ENCODE peak calls at places on chromosomes 4 and X, in nine cellular contexts. One of them, this sample, is unnamed.

GRCh38 chrX:40403757-40404156 is 177.0 kb upstream of the ATP6AP2 start:
- DNase-seq in retinal pigment epithelial cell: no peak
- DNase-seq in psoas muscle: no peak
- DNase-seq in body of pancreas: no peak
- DNase-seq in testis: no peak
- DNase-seq in lower lobe of right lung: no peak
- DNase-seq in RWPE2: no peak
- DNase-seq in endodermal cell: no peak
- DNase-seq in transverse colon: no peak
- DNase-seq in this sample: no peak

GRCh38 chrX:38879631-38880220 is 78.5 kb downstream of the MID1IP1 start:
- DNase-seq in endodermal cell: no peak
- DNase-seq in lower lobe of right lung: no peak
- DNase-seq in retinal pigment epithelial cell: no peak
- DNase-seq in transverse colon: peak; percentile 46
- DNase-seq in RWPE2: no peak
- DNase-seq in psoas muscle: peak; percentile 18
- DNase-seq in testis: no peak
- DNase-seq in body of pancreas: peak; percentile 60
- DNase-seq in this sample: peak; percentile 83

GRCh38 chrX:21678059-21678458 is 19.9 kb upstream of the KLHL34 start:
- DNase-seq in retinal pigment epithelial cell: no peak
- DNase-seq in testis: no peak
- DNase-seq in body of pancreas: no peak
- DNase-seq in lower lobe of right lung: no peak
- DNase-seq in endodermal cell: no peak
- DNase-seq in transverse colon: no peak
- DNase-seq in psoas muscle: no peak
- DNase-seq in RWPE2: no peak
- DNase-seq in this sample: no peak

GRCh38 chr4:70183168-70183939 is 12.2 kb upstream of the ODAM start:
- DNase-seq in lower lobe of right lung: no peak
- DNase-seq in RWPE2: no peak
- DNase-seq in transverse colon: peak; percentile 7
- DNase-seq in testis: peak; percentile 58
- DNase-seq in body of pancreas: peak; percentile 39
- DNase-seq in endodermal cell: peak; percentile 71
- DNase-seq in retinal pigment epithelial cell: peak; percentile 48
- DNase-seq in psoas muscle: no peak
- DNase-seq in this sample: peak; percentile 71

GRCh38 chrX:27599928-27600327 is 9.8 kb downstream of the DCAF8L2 start:
- DNase-seq in transverse colon: no peak
- DNase-seq in lower lobe of right lung: no peak
- DNase-seq in body of pancreas: no peak
- DNase-seq in testis: no peak
- DNase-seq in RWPE2: no peak
- DNase-seq in retinal pigment epithelial cell: no peak
- DNase-seq in endodermal cell: no peak
- DNase-seq in psoas muscle: no peak
- DNase-seq in this sample: peak; percentile 58

GRCh38 chr4:54877006-54877405 is 219.2 kb downstream of the KIT start:
- DNase-seq in body of pancreas: no peak
- DNase-seq in transverse colon: no peak
- DNase-seq in testis: no peak
- DNase-seq in endodermal cell: no peak
- DNase-seq in lower lobe of right lung: no peak
- DNase-seq in RWPE2: no peak
- DNase-seq in retinal pigment epithelial cell: no peak
- DNase-seq in psoas muscle: no peak
- DNase-seq in this sample: no peak

GRCh38 chr4:145937990-145938611 is 522 bp downstream of the ZNF827 start:
- DNase-seq in body of pancreas: peak; percentile 13
- DNase-seq in lower lobe of right lung: no peak
- DNase-seq in RWPE2: no peak
- DNase-seq in psoas muscle: no peak
- DNase-seq in retinal pigment epithelial cell: no peak
- DNase-seq in transverse colon: peak; percentile 28
- DNase-seq in endodermal cell: peak; percentile 72
- DNase-seq in testis: peak; percentile 65
- DNase-seq in this sample: peak; percentile 47

GRCh38 chr4:20086768-20087167 is 164.9 kb upstream of the SLIT2 start:
- DNase-seq in transverse colon: no peak
- DNase-seq in psoas muscle: no peak
- DNase-seq in endodermal cell: peak; percentile 50
- DNase-seq in RWPE2: no peak
- DNase-seq in body of pancreas: no peak
- DNase-seq in testis: no peak
- DNase-seq in retinal pigment epithelial cell: no peak
- DNase-seq in lower lobe of right lung: no peak
- DNase-seq in this sample: peak; percentile 10

GRCh38 chrX:7828594-7828993 is 14.4 kb upstream of the VCX start:
- DNase-seq in lower lobe of right lung: no peak
- DNase-seq in RWPE2: no peak
- DNase-seq in testis: peak; percentile 13
- DNase-seq in transverse colon: no peak
- DNase-seq in psoas muscle: no peak
- DNase-seq in body of pancreas: no peak
- DNase-seq in retinal pigment epithelial cell: no peak
- DNase-seq in endodermal cell: no peak
- DNase-seq in this sample: peak; percentile 0

GRCh38 chrX:39195156-39195555 is 393.9 kb downstream of the MID1IP1 start:
- DNase-seq in testis: no peak
- DNase-seq in lower lobe of right lung: no peak
- DNase-seq in body of pancreas: peak; percentile 15
- DNase-seq in retinal pigment epithelial cell: no peak
- DNase-seq in psoas muscle: no peak
- DNase-seq in transverse colon: no peak
- DNase-seq in endodermal cell: peak; percentile 60
- DNase-seq in RWPE2: no peak
- DNase-seq in this sample: no peak

GRCh38 chrX:23333842-23334535 is 660 bp upstream of the PTCHD1 start:
- DNase-seq in RWPE2: no peak
- DNase-seq in lower lobe of right lung: no peak
- DNase-seq in endodermal cell: peak; percentile 89
- DNase-seq in retinal pigment epithelial cell: no peak
- DNase-seq in transverse colon: peak; percentile 17
- DNase-seq in body of pancreas: no peak
- DNase-seq in psoas muscle: no peak
- DNase-seq in testis: peak; percentile 20
- DNase-seq in this sample: peak; percentile 3

GRCh38 chr4:7964890-7965662 is 25.4 kb upstream of the AFAP1 start:
- DNase-seq in body of pancreas: peak; percentile 74
- DNase-seq in testis: no peak
- DNase-seq in retinal pigment epithelial cell: no peak
- DNase-seq in transverse colon: no peak
- DNase-seq in endodermal cell: peak; percentile 68
- DNase-seq in RWPE2: peak; percentile 81
- DNase-seq in psoas muscle: peak; percentile 50
- DNase-seq in lower lobe of right lung: no peak
- DNase-seq in this sample: peak; percentile 93

GRCh38 chrX:12977761-12978204 is 2.9 kb downstream of the TMSB4X start:
- DNase-seq in testis: no peak
- DNase-seq in psoas muscle: no peak
- DNase-seq in lower lobe of right lung: no peak
- DNase-seq in retinal pigment epithelial cell: no peak
- DNase-seq in endodermal cell: no peak
- DNase-seq in RWPE2: no peak
- DNase-seq in body of pancreas: no peak
- DNase-seq in transverse colon: no peak
- DNase-seq in this sample: peak; percentile 27

GRCh38 chr4:109419679-109420078 is 13.9 kb upstream of the SEC24B start:
- DNase-seq in lower lobe of right lung: no peak
- DNase-seq in testis: no peak
- DNase-seq in RWPE2: no peak
- DNase-seq in body of pancreas: no peak
- DNase-seq in retinal pigment epithelial cell: no peak
- DNase-seq in transverse colon: no peak
- DNase-seq in endodermal cell: peak; percentile 80
- DNase-seq in psoas muscle: no peak
- DNase-seq in this sample: no peak

GRCh38 chrX:11666180-11666579 is 460 bp upstream of the ARHGAP6 start:
- DNase-seq in psoas muscle: no peak
- DNase-seq in testis: no peak
- DNase-seq in lower lobe of right lung: no peak
- DNase-seq in endodermal cell: peak; percentile 70
- DNase-seq in body of pancreas: no peak
- DNase-seq in RWPE2: no peak
- DNase-seq in retinal pigment epithelial cell: no peak
- DNase-seq in transverse colon: no peak
- DNase-seq in this sample: no peak

GRCh38 chrX:110341189-110342035 is 17.2 kb upstream of the RTL9 start:
- DNase-seq in testis: no peak
- DNase-seq in body of pancreas: peak; percentile 1
- DNase-seq in transverse colon: no peak
- DNase-seq in lower lobe of right lung: no peak
- DNase-seq in endodermal cell: no peak
- DNase-seq in retinal pigment epithelial cell: no peak
- DNase-seq in RWPE2: no peak
- DNase-seq in psoas muscle: no peak
- DNase-seq in this sample: peak; percentile 74

DNA sequence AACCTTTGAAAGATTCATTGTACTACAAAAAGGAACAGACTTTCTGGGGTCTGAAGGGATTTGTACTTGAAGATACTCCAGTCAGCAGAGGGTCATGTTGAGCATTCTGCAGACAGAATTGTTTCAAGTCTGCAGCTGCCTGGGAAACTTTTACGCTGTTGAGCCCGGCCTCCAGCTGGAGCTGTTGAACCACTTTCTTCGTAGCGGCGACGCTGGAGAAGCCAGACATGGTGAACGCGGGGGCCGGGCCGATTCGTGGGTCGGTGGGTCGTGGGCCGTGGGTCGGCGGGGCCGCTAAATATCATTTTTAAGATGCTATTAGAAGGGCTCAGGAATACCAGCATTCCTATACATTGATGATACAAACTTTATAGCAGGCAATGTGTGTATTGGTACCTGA is 12.0 kb upstream of the RTL9 start:
- DNase-seq in body of pancreas: peak; percentile 10
- DNase-seq in psoas muscle: peak; percentile 14
- DNase-seq in transverse colon: no peak
- DNase-seq in retinal pigment epithelial cell: no peak
- DNase-seq in testis: peak; percentile 70
- DNase-seq in endodermal cell: peak; percentile 62
- DNase-seq in RWPE2: no peak
- DNase-seq in lower lobe of right lung: no peak
- DNase-seq in this sample: peak; percentile 18
- TF ChIP-seq CTCF in body of pancreas: no peak
- TF ChIP-seq CTCF in psoas muscle: peak; percentile 6
- TF ChIP-seq CTCF in transverse colon: no peak
- TF ChIP-seq CTCF in retinal pigment epithelial cell: no peak
- TF ChIP-seq CTCF in testis: no peak
- TF ChIP-seq CTCF in endodermal cell: peak; percentile 33
- TF ChIP-seq CTCF in RWPE2: no peak
- TF ChIP-seq CTCF in lower lobe of right lung: no peak
- TF ChIP-seq CTCF in this sample: peak; percentile 18

GRCh38 chr4:89681671-89682070 is 155.3 kb downstream of the SNCA start:
- DNase-seq in lower lobe of right lung: no peak
- DNase-seq in psoas muscle: no peak
- DNase-seq in RWPE2: no peak
- DNase-seq in endodermal cell: no peak
- DNase-seq in retinal pigment epithelial cell: no peak
- DNase-seq in testis: no peak
- DNase-seq in body of pancreas: no peak
- DNase-seq in transverse colon: no peak
- DNase-seq in this sample: no peak
- H3K4me3 ChIP-seq in lower lobe of right lung: no peak overlapping the region
- H3K4me3 ChIP-seq in psoas muscle: no peak overlapping the region
- H3K4me3 ChIP-seq in RWPE2: peak overlapping the region; percentile 38
- H3K4me3 ChIP-seq in endodermal cell: peak overlapping the region; percentile 63
- H3K4me3 ChIP-seq in retinal pigment epithelial cell: no peak overlapping the region
- H3K4me3 ChIP-seq in testis: no peak overlapping the region
- H3K4me3 ChIP-seq in body of pancreas: no peak overlapping the region
- H3K4me3 ChIP-seq in transverse colon: no peak overlapping the region
- H3K4me3 ChIP-seq in this sample: peak overlapping the region; percentile 60

GRCh38 chrX:137352101-137352660 is 213.7 kb upstream of the ZIC3 start:
- DNase-seq in lower lobe of right lung: no peak
- DNase-seq in body of pancreas: no peak
- DNase-seq in psoas muscle: no peak
- DNase-seq in endodermal cell: peak; percentile 52
- DNase-seq in testis: no peak
- DNase-seq in RWPE2: no peak
- DNase-seq in transverse colon: no peak
- DNase-seq in retinal pigment epithelial cell: no peak
- DNase-seq in this sample: no peak
- TF ChIP-seq CTCF in lower lobe of right lung: no peak
- TF ChIP-seq CTCF in body of pancreas: no peak
- TF ChIP-seq CTCF in psoas muscle: no peak
- TF ChIP-seq CTCF in endodermal cell: peak; percentile 64
- TF ChIP-seq CTCF in testis: no peak
- TF ChIP-seq CTCF in RWPE2: no peak
- TF ChIP-seq CTCF in transverse colon: no peak
- TF ChIP-seq CTCF in retinal pigment epithelial cell: no peak
- TF ChIP-seq CTCF in this sample: no peak

GRCh38 chrX:66163447-66163846 is 600 bp upstream of the HEPH start:
- DNase-seq in transverse colon: no peak
- DNase-seq in retinal pigment epithelial cell: no peak
- DNase-seq in RWPE2: no peak
- DNase-seq in psoas muscle: no peak
- DNase-seq in testis: no peak
- DNase-seq in body of pancreas: no peak
- DNase-seq in lower lobe of right lung: no peak
- DNase-seq in endodermal cell: no peak
- DNase-seq in this sample: no peak

GRCh38 chrX:66164931-66165330 is 884 bp downstream of the HEPH start:
- DNase-seq in body of pancreas: no peak
- DNase-seq in endodermal cell: no peak
- DNase-seq in retinal pigment epithelial cell: no peak
- DNase-seq in transverse colon: no peak
- DNase-seq in psoas muscle: no peak
- DNase-seq in RWPE2: no peak
- DNase-seq in lower lobe of right lung: no peak
- DNase-seq in testis: no peak
- DNase-seq in this sample: no peak

GRCh38 chrX:66164470-66164869 is 423 bp downstream of the HEPH start:
- DNase-seq in retinal pigment epithelial cell: no peak
- DNase-seq in transverse colon: no peak
- DNase-seq in body of pancreas: no peak
- DNase-seq in RWPE2: no peak
- DNase-seq in psoas muscle: no peak
- DNase-seq in testis: no peak
- DNase-seq in lower lobe of right lung: no peak
- DNase-seq in endodermal cell: no peak
- DNase-seq in this sample: no peak

GRCh38 chrX:66162331-66162822 is 1.7 kb upstream of the HEPH start:
- DNase-seq in retinal pigment epithelial cell: no peak
- DNase-seq in body of pancreas: no peak
- DNase-seq in testis: no peak
- DNase-seq in transverse colon: peak; percentile 68
- DNase-seq in psoas muscle: no peak
- DNase-seq in lower lobe of right lung: no peak
- DNase-seq in RWPE2: no peak
- DNase-seq in endodermal cell: no peak
- DNase-seq in this sample: peak; percentile 23

DNA sequence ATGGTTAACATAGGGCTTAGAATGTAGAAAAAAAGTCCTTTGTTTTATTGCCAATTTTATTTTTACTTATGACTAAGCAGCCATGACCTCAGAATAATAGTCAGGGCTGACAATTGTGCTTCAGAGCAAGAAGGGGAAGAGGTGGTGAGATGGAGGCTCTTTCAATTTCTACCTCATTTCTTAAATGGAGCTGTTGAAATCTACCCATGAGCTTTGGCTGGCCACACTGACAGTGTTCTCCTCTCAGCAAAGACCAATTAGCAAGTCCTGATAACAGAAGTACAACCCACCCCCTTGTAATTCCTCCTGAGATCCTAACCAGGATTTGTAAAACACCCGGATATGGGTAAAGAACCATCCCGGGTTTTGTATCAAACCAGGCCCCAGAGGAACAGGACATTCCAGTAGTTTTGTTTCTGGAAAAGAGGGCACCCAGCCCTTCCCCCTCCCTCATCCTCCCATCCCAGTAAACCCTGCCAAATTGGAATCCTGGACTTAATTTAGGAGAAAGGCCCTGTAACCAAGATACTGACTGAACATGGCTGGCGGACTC is at the start of gene HEPH:
- DNase-seq in testis: peak; percentile 15
- DNase-seq in endodermal cell: peak; percentile 67
- DNase-seq in lower lobe of right lung: no peak
- DNase-seq in psoas muscle: no peak
- DNase-seq in body of pancreas: peak; percentile 1
- DNase-seq in RWPE2: no peak
- DNase-seq in transverse colon: peak; percentile 25
- DNase-seq in retinal pigment epithelial cell: no peak
- DNase-seq in this sample: no peak
- H3K4me3 ChIP-seq in testis: no peak within 1 kb of the TSS
- H3K4me3 ChIP-seq in endodermal cell: peak within 1 kb of the TSS; percentile 96
- H3K4me3 ChIP-seq in lower lobe of right lung: peak within 1 kb of the TSS; percentile 41
- H3K4me3 ChIP-seq in psoas muscle: peak within 1 kb of the TSS; percentile 22
- H3K4me3 ChIP-seq in body of pancreas: no peak within 1 kb of the TSS
- H3K4me3 ChIP-seq in RWPE2: no peak within 1 kb of the TSS
- H3K4me3 ChIP-seq in transverse colon: peak within 1 kb of the TSS; percentile 56
- H3K4me3 ChIP-seq in retinal pigment epithelial cell: peak within 1 kb of the TSS; percentile 32
- H3K4me3 ChIP-seq in this sample: no peak within 1 kb of the TSS

This sample was measured in epithelial cell of esophagus.